ENCODE peak calls at places on chromosomes 2 and 18, in nine cellular contexts. P is left ventricle myocardium inferior; L is H9; R is CD4-positive, alpha-beta T cell; K is GM12892; A is activated CD4-positive, alpha-beta T cell treated with anti-CD3 and anti-CD28 coated beads for 48 hours; M is brain microvascular endothelial cell; E is activated CD8-positive, alpha-beta memory T cell treated with anti-CD3 and anti-CD28 coated beads for 24 hours; O is stimulated activated CD4-positive, alpha-beta T cell treated with anti-CD3 and anti-CD28 coated beads, Interleukin-1b, Interleukin-23, amount 100 ng/mL, for 24 hours. B is an unnamed sample.

GRCh38 chr18:23406271-23406787 is 46.8 kb upstream of the RIOK3 start:
- DNase-seq in O (no peak), E (no peak), R (no peak), L (no peak), A (no peak), M (peak; percentile 71), K (no peak), P (no peak), B (no peak)

GRCh38 chr2:187935126-187935525 is 356.5 kb upstream of the GULP1 start:
- DNase-seq in R (no peak), P (no peak), O (no peak), L (no peak), E (no peak), K (no peak), A (no peak), M (no peak), B (no peak)

GRCh38 chr18:26357960-26358359 is 131.7 kb downstream of the TAF4B start:
- DNase-seq in L (no peak), K (no peak), R (no peak), E (no peak), O (no peak), A (no peak), M (no peak), P (no peak), B (no peak)

GRCh38 chr2:58479557-58480120 is 238.5 kb upstream of the FANCL start:
- DNase-seq in O (no peak), A (no peak), M (no peak), P (no peak), E (no peak), K (no peak), R (no peak), L (peak; percentile 49), B (no peak)

GRCh38 chr18:44741551-44741950 is 60.9 kb downstream of the SETBP1 start:
- DNase-seq in O (no peak), E (no peak), K (no peak), P (no peak), R (no peak), A (no peak), M (no peak), L (no peak), B (no peak)

GRCh38 chr2:225894240-225894980 is 494.9 kb downstream of the NYAP2 start:
- DNase-seq in A (no peak), P (no peak), O (no peak), L (no peak), K (no peak), M (peak; percentile 59), R (no peak), E (no peak), B (no peak)

GRCh38 chr2:62293490-62294212 is 97.7 kb downstream of the B3GNT2 start:
- DNase-seq in L (peak; percentile 94), O (no peak), E (no peak), P (peak; percentile 54), R (no peak), A (no peak), K (no peak), M (no peak), B (no peak)

GRCh38 chr2:75241696-75242095 is 42.4 kb upstream of the TACR1 start:
- DNase-seq in A (no peak), R (no peak), M (peak; percentile 11), P (no peak), O (no peak), K (no peak), L (no peak), E (no peak), B (no peak)

GRCh38 chr2:176193048-176193447 is 4.6 kb downstream of the HOXD1 start:
- DNase-seq in E (no peak), A (no peak), L (no peak), P (no peak), O (no peak), M (no peak), R (no peak), K (no peak), B (no peak)

GRCh38 chr2:147255812-147256211 is 589.0 kb upstream of the ACVR2A start:
- DNase-seq in P (no peak), A (no peak), M (no peak), K (no peak), R (no peak), O (no peak), L (no peak), E (no peak), B (no peak)

GRCh38 chr2:162477011-162477410 is 133.1 kb downstream of the GCA start:
- DNase-seq in A (no peak), R (no peak), P (no peak), K (no peak), M (no peak), O (no peak), E (no peak), L (no peak), B (no peak)

GRCh38 chr2:105517814-105518705 is 119.2 kb upstream of the FHL2 start:
- DNase-seq in P (peak; percentile 87), L (no peak), R (no peak), A (no peak), E (no peak), K (no peak), O (no peak), M (peak; percentile 22), B (no peak)

GRCh38 chr2:6080837-6081541 is 388.8 kb downstream of the SOX11 start:
- DNase-seq in K (no peak), A (no peak), R (no peak), P (no peak), O (no peak), M (no peak), E (no peak), L (no peak), B (no peak)

GRCh38 chr2:54649191-54649590 is 74.3 kb upstream of the EML6 start:
- DNase-seq in R (no peak), A (no peak), P (no peak), M (no peak), O (no peak), E (no peak), L (no peak), K (no peak), B (no peak)